ENCODE peak calls at places on chromosomes 7 and 10, in four cellular contexts. Z, G, W and D are unnamed samples. For H3K27me3 and H3K9me3, the result is how much of the 10 kb centered on the place peaks cover.

GRCh38 chr7:56105508-56105907 is 768 bp downstream of the CHCHD2 start:
- DNase-seq in W (no peak), Z (peak), G (no peak), D (no peak)

GRCh38 chr10:45374451-45375052 is 536 bp downstream of the ALOX5 start:
- DNase-seq in W (no peak), G (no peak), Z (no peak), D (no peak)

GRCh38 chr7:137506031-137506430 is 162.5 kb upstream of the PTN start:
- DNase-seq in G (no peak), W (no peak), Z (no peak), D (no peak)

GRCh38 chr7:120979765-120980499 is 8.6 kb upstream of the CPED1 start:
- DNase-seq in G (no peak), W (no peak), Z (no peak), D (no peak)

GRCh38 chr10:110634527-110635209 is 9.5 kb upstream of the RBM20 start:
- DNase-seq in Z (no peak), W (no peak), G (no peak), D (peak)

GRCh38 chr10:43203491-43204393 is 63.1 kb downstream of the RASGEF1A start:
- DNase-seq in G (no peak), W (peak), Z (no peak), D (no peak)

GRCh38 chr7:94315011-94315410 is 79.7 kb upstream of the COL1A2 start:
- DNase-seq in W (no peak), G (no peak), Z (no peak), D (no peak)

GRCh38 chr7:145105561-145105960 is 269.7 kb upstream of the TPK1 start:
- DNase-seq in W (no peak), Z (no peak), G (no peak), D (no peak)

GRCh38 chr7:112080974-112081373 is 125.2 kb downstream of the DOCK4 start:
- DNase-seq in Z (no peak), W (no peak), G (no peak), D (no peak)

GRCh38 chr7:147519062-147519461 is 1071.5 kb upstream of the C7orf33 start:
- DNase-seq in G (no peak), Z (no peak), W (no peak), D (no peak)

GRCh38 chr7:1530946-1531262 is 402 bp downstream of the MAFK start:
- DNase-seq in W (no peak), G (no peak), Z (no peak), D (no peak)

GRCh38 chr7:26013551-26014083 is 138.4 kb upstream of the NFE2L3 start:
- DNase-seq in Z (no peak), G (no peak), W (no peak), D (no peak)

GRCh38 chr10:131567279-131568162 is 256.0 kb upstream of the TCERG1L start:
- DNase-seq in Z (no peak), G (no peak), W (no peak), D (no peak)

GRCh38 chr7:121397832-121398231 is 1.7 kb upstream of the FAM3C start:
- DNase-seq in G (no peak), W (no peak), Z (no peak), D (no peak)

GRCh38 chr10:29811751-29812427 is 177.1 kb upstream of the SVIL start:
- DNase-seq in Z (no peak), G (peak), W (no peak), D (peak)

GRCh38 chr7:40470111-40470736 is 335.4 kb downstream of the SUGCT start:
- DNase-seq in W (no peak), G (no peak), Z (no peak), D (no peak)

GRCh38 chr10:6494934-6495592 is 85.0 kb downstream of the PRKCQ start:
- DNase-seq in G (no peak), W (no peak), Z (peak), D (no peak)

GRCh38 chr7:151038951-151039849 is 9.1 kb upstream of the ASIC3 start:
- DNase-seq in W (peak), G (peak), Z (peak), D (peak)

GRCh38 chr7:127717502-127718125 is 65.6 kb downstream of the SND1 start:
- DNase-seq in G (no peak), W (no peak), Z (no peak), D (no peak)

GRCh38 chr10:119452396-119452795 is 90.1 kb downstream of the RGS10 start:
- DNase-seq in W (no peak), Z (no peak), G (no peak), D (no peak)

GRCh38 chr7:71636329-71636728 is 504.4 kb downstream of the GALNT17 start:
- DNase-seq in G (no peak), W (no peak), Z (no peak), D (no peak)

GRCh38 chr7:6590645-6591110 is 857 bp downstream of the INTS15 start:
- DNase-seq in G (no peak), W (no peak), Z (no peak), D (no peak)

GRCh38 chr7:26413007-26413691 is 121.5 kb downstream of the SNX10 start:
- DNase-seq in W (no peak), G (no peak), Z (no peak), D (no peak)

GRCh38 chr10:7485267-7485601 is 74.4 kb upstream of the SFMBT2 start:
- DNase-seq in Z (no peak), W (no peak), G (no peak), D (no peak)

GRCh38 chr10:121284952-121285351 is 313.3 kb downstream of the FGFR2 start:
- DNase-seq in G (no peak), Z (no peak), W (no peak), D (no peak)

GRCh38 chr10:131982185-131982756 is 548 bp upstream of the BNIP3 start:
- DNase-seq in G (no peak), Z (no peak), W (no peak), D (no peak)

GRCh38 chr7:90250601-90251303 is 5.8 kb downstream of the CFAP69 start:
- DNase-seq in G (no peak), Z (no peak), W (no peak), D (no peak)

GRCh38 chr10:86306628-86307278 is 59.8 kb downstream of the GRID1 start:
- DNase-seq in G (no peak), Z (no peak), W (no peak), D (no peak)

GRCh38 chr10:75294866-75295692 is 59.3 kb upstream of the COMTD1 start:
- DNase-seq in G (peak), W (peak), Z (peak), D (peak)

GRCh38 chr7:55776196-55776595 is 86.4 kb downstream of the SEPTIN14 start:
- DNase-seq in Z (no peak), G (no peak), W (no peak), D (no peak)

GRCh38 chr10:1716839-1717238 is 20.5 kb downstream of the ADARB2 start:
- DNase-seq in W (no peak), G (no peak), Z (no peak), D (no peak)

GRCh38 chr10:1712314-1712713 is 25.0 kb downstream of the ADARB2 start:
- DNase-seq in Z (no peak), W (no peak), G (no peak), D (no peak)

GRCh38 chr10:1708746-1709145 is 28.6 kb downstream of the ADARB2 start:
- DNase-seq in W (no peak), Z (no peak), G (no peak), D (no peak)

GRCh38 chr10:1715821-1716220 is 21.5 kb downstream of the ADARB2 start:
- DNase-seq in W (no peak), G (no peak), Z (no peak), D (no peak)

GRCh38 chr10:1712944-1713671 is 24.2 kb downstream of the ADARB2 start:
- DNase-seq in Z (no peak), W (no peak), G (no peak), D (no peak)
- H3K27me3 ChIP-seq in Z (under half), W (under half), G (under half), D (half or more)

GRCh38 chr7:67593807-67594206 is 597.2 kb downstream of the TYW1 start:
- DNase-seq in G (no peak), W (no peak), Z (no peak), D (no peak)

GRCh38 chr7:67590649-67591048 is 594.0 kb downstream of the TYW1 start:
- DNase-seq in G (no peak), Z (no peak), W (no peak), D (no peak)

GRCh38 chr7:67588631-67589030 is 592.0 kb downstream of the TYW1 start:
- DNase-seq in Z (no peak), G (no peak), W (no peak), D (no peak)

DNA sequence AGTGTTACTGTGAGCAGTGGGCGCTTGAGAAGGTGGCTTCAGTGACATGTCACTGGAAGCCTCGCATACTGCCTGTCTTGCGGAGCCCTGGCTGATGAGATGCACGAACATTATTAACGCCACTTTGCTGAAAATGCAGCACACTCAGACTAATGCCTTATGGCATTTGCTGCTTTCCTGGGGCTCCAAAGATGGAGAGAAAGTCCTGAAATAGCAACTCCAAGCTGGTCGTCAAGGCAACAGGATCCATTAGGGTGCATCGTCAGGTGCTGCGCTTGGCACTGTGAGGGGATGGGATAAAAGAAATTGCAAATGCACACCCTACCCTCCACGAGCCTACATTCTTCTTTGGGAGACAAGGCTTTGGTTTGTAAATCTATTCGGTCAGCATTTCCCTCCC is 592.5 kb downstream of the TYW1 start:
- DNase-seq in W (no peak), G (no peak), Z (no peak), D (no peak)
- H3K9me3 ChIP-seq in W (under half), G (under half), Z (under half), D (half or more)

DNA sequence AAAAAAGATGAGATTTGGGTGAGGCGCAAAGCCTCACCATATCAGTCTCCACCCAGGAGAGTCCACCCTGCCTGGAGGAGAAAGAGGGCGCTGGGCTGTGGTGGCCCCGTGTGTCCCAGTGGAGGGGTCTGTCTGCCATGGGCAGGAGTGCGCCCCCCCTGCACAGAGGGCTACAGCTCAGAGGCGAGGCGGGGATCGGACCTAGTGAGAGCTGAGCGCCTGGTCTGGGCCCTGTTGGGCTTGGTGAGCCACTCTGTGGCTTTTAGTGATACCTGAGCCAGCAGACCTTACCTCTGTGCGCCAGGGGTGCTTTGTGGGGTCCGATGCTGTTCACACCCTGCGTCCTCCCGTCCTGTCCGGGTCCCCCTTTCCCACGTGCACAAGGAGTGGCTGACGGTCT is 25.9 kb upstream of the GNA12 start:
- DNase-seq in Z (no peak), G (no peak), W (no peak), D (no peak)
- H3K27ac ChIP-seq in Z (no peak), G (no peak), W (no peak), D (no peak)

GRCh38 chr10:79438021-79438698 is 7.3 kb downstream of the ZCCHC24 start:
- DNase-seq in Z (no peak), W (no peak), G (no peak), D (no peak)

GRCh38 chr10:79441433-79441832 is 4.0 kb downstream of the ZCCHC24 start:
- DNase-seq in Z (no peak), G (no peak), W (no peak), D (no peak)

GRCh38 chr10:79438699-79439085 is 6.7 kb downstream of the ZCCHC24 start:
- DNase-seq in Z (no peak), W (no peak), G (no peak), D (no peak)

GRCh38 chr10:79442171-79443040 is 3.0 kb downstream of the ZCCHC24 start:
- DNase-seq in G (no peak), Z (no peak), W (no peak), D (no peak)

GRCh38 chr10:79440281-79440680 is 5.1 kb downstream of the ZCCHC24 start:
- DNase-seq in W (no peak), G (no peak), Z (no peak), D (no peak)
- H3K27me3 ChIP-seq in W (under half), G (under half), Z (under half), D (under half)

GRCh38 chr10:1672001-1672781 is 65.1 kb downstream of the ADARB2 start:
- DNase-seq in Z (no peak), G (no peak), W (no peak), D (no peak)
- H3K9me3 ChIP-seq in Z (under half), G (under half), W (under half), D (under half)

GRCh38 chr7:50141131-50141530 is 48.1 kb upstream of the ZPBP start:
- DNase-seq in W (no peak), Z (no peak), G (no peak), D (no peak)
- H3K27ac ChIP-seq in W (no peak), Z (no peak), G (no peak), D (no peak)

GRCh38 chr10:133511907-133512528 is 15.1 kb upstream of the CYP2E1 start:
- DNase-seq in Z (no peak), W (no peak), G (no peak), D (no peak)

GRCh38 chr10:133511408-133511807 is 15.8 kb upstream of the CYP2E1 start:
- DNase-seq in Z (no peak), W (no peak), G (no peak), D (no peak)

GRCh38 chr10:133515471-133515870 is 11.7 kb upstream of the CYP2E1 start:
- DNase-seq in G (no peak), Z (no peak), W (no peak), D (no peak)

GRCh38 chr10:133509700-133510099 is 17.5 kb upstream of the CYP2E1 start:
- DNase-seq in Z (no peak), G (no peak), W (no peak), D (no peak)
- H3K27me3 ChIP-seq in Z (under half), G (under half), W (under half), D (under half)

DNA sequence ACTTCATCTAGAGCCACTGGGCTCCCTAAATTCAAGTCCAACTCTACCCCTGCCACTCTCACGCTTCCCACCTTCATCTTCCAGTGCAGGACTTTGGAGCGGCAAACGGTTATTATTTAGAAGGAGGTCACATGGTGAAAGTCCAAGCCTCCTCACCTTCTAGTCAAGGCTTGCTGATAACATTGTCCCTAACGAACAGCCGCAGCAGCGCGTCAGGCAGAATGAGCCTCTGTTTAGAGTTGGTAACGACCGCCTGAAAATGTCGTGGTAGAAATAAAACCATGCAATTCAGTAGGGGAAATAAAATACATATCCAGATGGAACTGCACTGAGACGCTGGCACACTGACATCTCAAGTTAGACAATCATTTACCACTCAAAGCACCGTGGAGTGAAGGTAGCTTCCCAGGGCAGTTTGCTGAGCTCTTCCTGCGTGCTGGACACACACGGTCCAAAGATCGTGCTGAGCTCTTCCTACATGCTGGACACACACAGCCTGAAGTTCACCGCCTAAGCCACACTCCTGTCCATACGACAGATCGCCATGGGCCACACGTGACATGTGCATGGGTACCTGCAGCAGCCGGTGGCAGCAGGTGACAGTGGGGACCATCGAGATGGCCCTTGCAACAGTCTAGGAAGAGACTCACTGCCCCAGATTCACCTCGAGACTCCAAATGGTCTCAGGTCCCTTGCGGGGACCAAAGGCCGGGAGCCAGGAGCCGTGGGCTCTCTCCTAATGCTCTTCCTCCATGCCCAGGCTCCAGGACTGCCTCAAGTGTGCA is 323.5 kb downstream of the PTPRN2 start:
- DNase-seq in Z (no peak), W (no peak), G (no peak), D (no peak)
- H3K9me3 ChIP-seq in Z (under half), W (under half), G (under half), D (under half)

GRCh38 chr10:91196268-91197043 is 24.0 kb upstream of the PCGF5 start:
- DNase-seq in Z (no peak), G (no peak), W (no peak), D (no peak)

GRCh38 chr10:91197044-91197651 is 23.3 kb upstream of the PCGF5 start:
- DNase-seq in W (no peak), Z (no peak), G (no peak), D (peak)

GRCh38 chr10:91190876-91191580 is 29.4 kb upstream of the PCGF5 start:
- DNase-seq in Z (no peak), G (no peak), W (no peak), D (no peak)

GRCh38 chr10:91191581-91191919 is 28.9 kb upstream of the PCGF5 start:
- DNase-seq in W (no peak), G (no peak), Z (no peak), D (no peak)

GRCh38 chr10:91194497-91195179 is 25.8 kb upstream of the PCGF5 start:
- DNase-seq in G (no peak), W (no peak), Z (no peak), D (no peak)
- H3K27ac ChIP-seq in G (no peak), W (no peak), Z (no peak), D (no peak)

DNA sequence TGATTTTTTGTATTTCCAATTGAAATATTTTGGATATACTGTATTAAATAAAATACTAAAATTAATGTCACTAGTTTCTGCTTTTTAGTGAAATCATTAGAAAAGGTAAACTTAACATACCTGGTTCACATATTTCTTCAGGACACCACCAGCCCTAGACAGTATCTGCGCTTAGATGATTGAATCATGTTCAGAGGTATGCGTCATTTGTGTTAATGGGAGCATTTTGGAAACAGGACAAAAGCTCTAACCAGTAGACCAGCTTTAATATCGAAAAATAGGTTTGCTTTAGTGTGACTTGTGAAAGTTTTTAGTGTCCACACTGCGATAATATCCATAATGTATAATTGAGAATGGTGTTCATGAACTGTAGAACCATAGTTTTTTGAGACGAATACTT is 47.1 kb downstream of the DNAJB6 start:
- DNase-seq in G (no peak), W (no peak), Z (no peak), D (no peak)
- H3K27me3 ChIP-seq in G (under half), W (under half), Z (under half), D (under half)